ENCODE peak calls at places on chromosomes 13 and 19, in four cellular contexts. One of them, this sample, is unnamed.

GRCh38 chr13:110685305-110685704 is 20.6 kb downstream of the CARS2 start:
- ATAC-seq in heart left ventricle: no peak
- ATAC-seq in HCT116: no peak
- ATAC-seq in A549: no peak
- ATAC-seq in this sample: peak; percentile 58

GRCh38 chr13:43087960-43088580 is 64.7 kb downstream of the DNAJC15 start:
- ATAC-seq in A549: no peak
- ATAC-seq in HCT116: no peak
- ATAC-seq in heart left ventricle: peak; percentile 58
- ATAC-seq in this sample: peak; percentile 41

GRCh38 chr13:20714563-20715339 is 11.3 kb downstream of the IL17D start:
- ATAC-seq in HCT116: no peak
- ATAC-seq in heart left ventricle: peak; percentile 81
- ATAC-seq in A549: no peak
- ATAC-seq in this sample: peak; percentile 78

GRCh38 chr13:93882086-93882651 is 597.3 kb downstream of the DCT start:
- ATAC-seq in HCT116: no peak
- ATAC-seq in heart left ventricle: no peak
- ATAC-seq in A549: no peak
- ATAC-seq in this sample: no peak

GRCh38 chr13:33176526-33176925 is 109.0 kb downstream of the STARD13 start:
- ATAC-seq in A549: no peak
- ATAC-seq in heart left ventricle: no peak
- ATAC-seq in HCT116: no peak
- ATAC-seq in this sample: no peak

GRCh38 chr19:4555657-4556561 is 3.6 kb downstream of the SEMA6B start:
- ATAC-seq in heart left ventricle: no peak
- ATAC-seq in HCT116: peak; percentile 78
- ATAC-seq in A549: peak; percentile 58
- ATAC-seq in this sample: no peak

GRCh38 chr13:32300920-32301319 is 14.2 kb downstream of the ZAR1L start:
- ATAC-seq in heart left ventricle: no peak
- ATAC-seq in A549: no peak
- ATAC-seq in HCT116: no peak
- ATAC-seq in this sample: no peak

GRCh38 chr13:45422731-45423130 is 4.6 kb upstream of the SLC25A30 start:
- ATAC-seq in A549: no peak
- ATAC-seq in heart left ventricle: no peak
- ATAC-seq in HCT116: no peak
- ATAC-seq in this sample: no peak

GRCh38 chr13:95643814-95644598 is 500 bp downstream of the DZIP1 start:
- ATAC-seq in heart left ventricle: peak; percentile 57
- ATAC-seq in A549: peak; percentile 82
- ATAC-seq in HCT116: no peak
- ATAC-seq in this sample: peak; percentile 48

GRCh38 chr13:73057284-73058025 is 1.4 kb upstream of the KLF5 start:
- ATAC-seq in A549: no peak
- ATAC-seq in HCT116: no peak
- ATAC-seq in heart left ventricle: no peak
- ATAC-seq in this sample: no peak

GRCh38 chr19:12255372-12255771 is 39.3 kb downstream of the ZNF44 start:
- ATAC-seq in heart left ventricle: no peak
- ATAC-seq in HCT116: no peak
- ATAC-seq in A549: no peak
- ATAC-seq in this sample: no peak

GRCh38 chr19:12774588-12775555 is at the start of gene HOOK2:
- ATAC-seq in heart left ventricle: peak; percentile 0
- ATAC-seq in A549: no peak
- ATAC-seq in HCT116: peak; percentile 76
- ATAC-seq in this sample: no peak

GRCh38 chr13:113586661-113587479 is 2.3 kb downstream of the TFDP1 start:
- ATAC-seq in HCT116: no peak
- ATAC-seq in heart left ventricle: no peak
- ATAC-seq in A549: no peak
- ATAC-seq in this sample: no peak

GRCh38 chr19:19900124-19900523 is 622 bp upstream of the ZNF93 start:
- ATAC-seq in A549: no peak
- ATAC-seq in heart left ventricle: no peak
- ATAC-seq in HCT116: no peak
- ATAC-seq in this sample: no peak

GRCh38 chr13:79405501-79405830 is 589 bp downstream of the RBM26 start:
- ATAC-seq in A549: peak; percentile 85
- ATAC-seq in HCT116: peak; percentile 70
- ATAC-seq in heart left ventricle: peak; percentile 21
- ATAC-seq in this sample: no peak

GRCh38 chr13:50928088-50928487 is 18.5 kb downstream of the RNASEH2B start:
- ATAC-seq in HCT116: no peak
- ATAC-seq in heart left ventricle: no peak
- ATAC-seq in A549: no peak
- ATAC-seq in this sample: no peak

GRCh38 chr19:18804139-18804601 is 13.1 kb upstream of the COMP start:
- ATAC-seq in A549: no peak
- ATAC-seq in HCT116: no peak
- ATAC-seq in heart left ventricle: no peak
- ATAC-seq in this sample: no peak

GRCh38 chr19:1418951-1419735 is 11.8 kb downstream of the DAZAP1 start:
- ATAC-seq in HCT116: no peak
- ATAC-seq in A549: no peak
- ATAC-seq in heart left ventricle: peak; percentile 68
- ATAC-seq in this sample: no peak

GRCh38 chr19:1417681-1418493 is 10.5 kb downstream of the DAZAP1 start:
- ATAC-seq in A549: no peak
- ATAC-seq in HCT116: no peak
- ATAC-seq in heart left ventricle: no peak
- ATAC-seq in this sample: no peak

GRCh38 chr19:1418494-1418775 is 11.0 kb downstream of the DAZAP1 start:
- ATAC-seq in HCT116: no peak
- ATAC-seq in A549: no peak
- ATAC-seq in heart left ventricle: no peak
- ATAC-seq in this sample: no peak

GRCh38 chr19:1416014-1416841 is 8.8 kb downstream of the DAZAP1 start:
- ATAC-seq in A549: no peak
- ATAC-seq in heart left ventricle: no peak
- ATAC-seq in HCT116: no peak
- ATAC-seq in this sample: no peak

DNA sequence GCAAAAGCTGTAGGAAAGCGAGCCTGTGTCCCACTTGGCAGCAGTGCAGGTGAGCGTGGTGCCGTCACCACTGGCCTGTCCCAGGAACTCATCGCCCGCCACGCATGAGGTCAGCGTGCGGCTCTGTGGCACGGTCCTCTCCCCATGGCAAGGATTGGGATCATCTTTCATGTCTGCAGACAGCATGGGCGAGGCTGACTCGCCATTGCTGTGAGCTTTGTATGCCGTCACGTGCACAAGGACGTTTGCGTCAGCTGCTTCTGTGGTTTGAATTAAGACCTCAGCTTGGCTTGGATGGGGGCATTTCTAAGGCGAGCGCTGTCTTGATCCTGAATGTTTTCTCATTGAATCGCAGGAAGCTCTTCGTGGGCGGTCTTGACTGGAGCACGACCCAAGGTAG is 9.8 kb downstream of the DAZAP1 start:
- ATAC-seq in heart left ventricle: no peak
- ATAC-seq in HCT116: no peak
- ATAC-seq in A549: no peak
- ATAC-seq in this sample: no peak
- TF ChIP-seq POLR2A in heart left ventricle: no peak
- TF ChIP-seq POLR2A in HCT116: no peak
- TF ChIP-seq POLR2A in A549: no peak
- TF ChIP-seq POLR2A in this sample: no peak

GRCh38 chr13:106099765-106100164 is 435.7 kb downstream of the EFNB2 start:
- ATAC-seq in heart left ventricle: no peak
- ATAC-seq in HCT116: no peak
- ATAC-seq in A549: no peak
- ATAC-seq in this sample: no peak
- H3K27ac ChIP-seq in heart left ventricle: peak overlapping the region; percentile 50
- H3K27ac ChIP-seq in HCT116: peak overlapping the region; percentile 48
- H3K27ac ChIP-seq in A549: peak overlapping the region; percentile 82
- H3K27ac ChIP-seq in this sample: no peak overlapping the region

GRCh38 chr19:41707871-41708371 is 505 bp upstream of the CEACAM5 start:
- ATAC-seq in A549: no peak
- ATAC-seq in HCT116: no peak
- ATAC-seq in heart left ventricle: no peak
- ATAC-seq in this sample: no peak

GRCh38 chr19:41711376-41712261 is 3.2 kb downstream of the CEACAM5 start:
- ATAC-seq in A549: no peak
- ATAC-seq in HCT116: no peak
- ATAC-seq in heart left ventricle: no peak
- ATAC-seq in this sample: no peak

GRCh38 chr19:41707502-41707812 is 969 bp upstream of the CEACAM5 start:
- ATAC-seq in HCT116: peak; percentile 45
- ATAC-seq in heart left ventricle: no peak
- ATAC-seq in A549: no peak
- ATAC-seq in this sample: no peak

GRCh38 chr19:41708481-41708880 is at the start of gene CEACAM5:
- ATAC-seq in heart left ventricle: no peak
- ATAC-seq in HCT116: no peak
- ATAC-seq in A549: no peak
- ATAC-seq in this sample: no peak

GRCh38 chr19:41709951-41710645 is 1.7 kb downstream of the CEACAM5 start:
- ATAC-seq in A549: no peak
- ATAC-seq in HCT116: no peak
- ATAC-seq in heart left ventricle: no peak
- ATAC-seq in this sample: no peak
- H3K4me3 ChIP-seq in A549: no peak overlapping the region
- H3K4me3 ChIP-seq in HCT116: no peak overlapping the region
- H3K4me3 ChIP-seq in heart left ventricle: no peak overlapping the region
- H3K4me3 ChIP-seq in this sample: no peak overlapping the region

GRCh38 chr19:23415561-23416191 is 20.4 kb upstream of the ZNF91 start:
- ATAC-seq in HCT116: no peak
- ATAC-seq in A549: no peak
- ATAC-seq in heart left ventricle: peak; percentile 93
- ATAC-seq in this sample: no peak
- TF ChIP-seq POLR2A in HCT116: no peak
- TF ChIP-seq POLR2A in A549: no peak
- TF ChIP-seq POLR2A in heart left ventricle: no peak
- TF ChIP-seq POLR2A in this sample: no peak

DNA sequence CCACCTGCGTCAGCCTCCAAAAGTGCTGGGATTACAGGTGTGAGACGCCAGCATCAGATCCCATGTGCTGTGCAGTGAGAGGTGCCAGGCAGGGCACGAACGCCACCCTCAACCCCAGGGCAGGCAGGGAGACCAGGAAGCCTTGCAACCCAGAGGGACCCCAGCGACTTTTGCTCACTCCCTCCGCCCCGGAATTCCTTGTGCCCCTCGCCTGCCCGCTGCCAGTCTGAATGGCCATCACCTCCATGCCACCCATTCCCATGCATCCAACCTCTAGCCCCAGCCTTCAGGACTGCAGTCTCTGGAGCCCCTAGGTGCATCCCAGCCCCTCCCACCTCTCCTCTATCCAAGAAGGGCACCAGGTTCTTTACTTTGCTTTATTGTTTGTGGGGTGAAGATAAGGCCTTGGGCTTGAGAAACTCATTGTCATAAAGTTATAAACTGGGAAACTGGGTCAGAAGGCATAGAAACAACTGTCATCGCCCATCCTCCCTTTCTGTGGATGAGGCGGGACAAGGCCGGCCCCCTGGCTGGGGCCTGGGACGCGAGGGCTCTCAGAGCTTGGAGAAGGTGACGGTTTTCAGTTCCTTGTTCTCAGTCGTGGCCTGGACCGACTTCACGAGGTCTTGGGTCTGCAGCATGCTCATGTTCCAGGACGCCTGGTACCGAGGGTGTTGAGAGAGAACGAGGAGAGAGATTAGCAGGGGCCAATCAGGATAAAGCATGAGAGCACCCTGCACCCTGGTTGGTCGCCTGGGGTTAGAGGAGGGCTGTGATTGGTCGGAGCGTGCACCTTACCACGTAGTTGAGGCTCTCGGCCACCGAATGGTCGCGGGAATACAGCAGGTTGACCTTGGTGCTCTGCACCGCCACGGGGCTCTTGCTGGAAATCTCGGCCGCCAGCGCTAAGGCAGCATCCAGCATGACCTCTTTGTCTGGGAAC is 2.6 kb upstream of the LGALS4 start:
- ATAC-seq in heart left ventricle: no peak
- ATAC-seq in HCT116: peak; percentile 63
- ATAC-seq in A549: peak; percentile 17
- ATAC-seq in this sample: no peak
- H3K27ac ChIP-seq in heart left ventricle: no peak overlapping the region
- H3K27ac ChIP-seq in HCT116: no peak overlapping the region
- H3K27ac ChIP-seq in A549: no peak overlapping the region
- H3K27ac ChIP-seq in this sample: no peak overlapping the region

GRCh38 chr19:42316223-42317211 is 3.4 kb downstream of the TMEM145 start:
- ATAC-seq in HCT116: no peak
- ATAC-seq in A549: peak; percentile 36
- ATAC-seq in heart left ventricle: no peak
- ATAC-seq in this sample: no peak
- H3K4me3 ChIP-seq in HCT116: no peak overlapping the region
- H3K4me3 ChIP-seq in A549: no peak overlapping the region
- H3K4me3 ChIP-seq in heart left ventricle: no peak overlapping the region
- H3K4me3 ChIP-seq in this sample: no peak overlapping the region

GRCh38 chr19:8412783-8413592 is at the start of gene MARCHF2:
- ATAC-seq in HCT116: peak; percentile 99
- ATAC-seq in A549: peak; percentile 99
- ATAC-seq in heart left ventricle: peak; percentile 99
- ATAC-seq in this sample: peak; percentile 100
- TF ChIP-seq POLR2A in HCT116: no peak
- TF ChIP-seq POLR2A in A549: peak; percentile 30
- TF ChIP-seq POLR2A in heart left ventricle: peak; percentile 17
- TF ChIP-seq POLR2A in this sample: peak; percentile 68

GRCh38 chr19:55158848-55159793 is 1.6 kb upstream of the TNNI3 start:
- ATAC-seq in HCT116: peak; percentile 51
- ATAC-seq in heart left ventricle: peak; percentile 77
- ATAC-seq in A549: peak; percentile 37
- ATAC-seq in this sample: peak; percentile 66
- H3K27ac ChIP-seq in HCT116: peak overlapping the region; percentile 78
- H3K27ac ChIP-seq in heart left ventricle: peak overlapping the region; percentile 91
- H3K27ac ChIP-seq in A549: peak overlapping the region; percentile 69
- H3K27ac ChIP-seq in this sample: no peak overlapping the region

GRCh38 chr13:28425796-28426195 is 69.1 kb downstream of the FLT1 start:
- ATAC-seq in A549: no peak
- ATAC-seq in HCT116: no peak
- ATAC-seq in heart left ventricle: no peak
- ATAC-seq in this sample: no peak

GRCh38 chr13:28421674-28422410 is 73.1 kb downstream of the FLT1 start:
- ATAC-seq in HCT116: no peak
- ATAC-seq in A549: no peak
- ATAC-seq in heart left ventricle: no peak
- ATAC-seq in this sample: no peak

DNA sequence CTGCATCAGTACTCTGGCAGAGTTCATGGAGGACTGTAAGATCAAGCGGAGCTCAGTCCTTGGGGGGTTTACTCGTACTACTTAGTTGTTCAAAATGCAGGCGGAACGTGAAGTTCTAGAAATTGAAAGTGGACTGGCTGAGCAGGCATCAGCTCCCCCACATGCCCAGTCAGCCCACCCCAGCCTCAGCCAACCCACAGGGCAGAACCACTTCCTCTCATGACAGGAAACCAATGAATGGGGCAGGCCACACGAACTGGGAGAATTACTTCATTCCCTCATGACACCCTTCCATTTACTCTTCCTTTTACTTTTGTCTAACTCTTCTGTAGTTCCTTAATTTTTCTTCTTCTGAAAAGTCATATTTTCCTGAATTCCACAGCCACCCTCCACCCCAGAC is 71.9 kb downstream of the FLT1 start:
- ATAC-seq in heart left ventricle: peak; percentile 76
- ATAC-seq in A549: no peak
- ATAC-seq in HCT116: no peak
- ATAC-seq in this sample: peak; percentile 53
- H3K4me3 ChIP-seq in heart left ventricle: no peak overlapping the region
- H3K4me3 ChIP-seq in A549: no peak overlapping the region
- H3K4me3 ChIP-seq in HCT116: no peak overlapping the region
- H3K4me3 ChIP-seq in this sample: no peak overlapping the region